ENCODE peak calls at places on chromosome 3, in four cellular contexts. One of them, this sample, is unnamed.

GRCh38 chr3:39433642-39434041 is 27.1 kb downstream of the RPSA start:
- DNase-seq in H1: no peak
- DNase-seq in HepG2: no peak
- DNase-seq in K562: no peak
- DNase-seq in this sample: no peak

GRCh38 chr3:58631742-58632141 is 34.8 kb downstream of the FAM3D start:
- DNase-seq in K562: no peak
- DNase-seq in HepG2: no peak
- DNase-seq in H1: no peak
- DNase-seq in this sample: no peak

GRCh38 chr3:168213920-168214319 is 118.2 kb upstream of the GOLIM4 start:
- DNase-seq in H1: no peak
- DNase-seq in K562: no peak
- DNase-seq in HepG2: no peak
- DNase-seq in this sample: no peak

GRCh38 chr3:20683912-20684311 is 497.9 kb upstream of the SGO1 start:
- DNase-seq in K562: no peak
- DNase-seq in H1: no peak
- DNase-seq in HepG2: no peak
- DNase-seq in this sample: no peak

GRCh38 chr3:120072867-120073525 is 21.3 kb downstream of the GSK3B start:
- DNase-seq in H1: no peak
- DNase-seq in HepG2: no peak
- DNase-seq in K562: no peak
- DNase-seq in this sample: no peak

GRCh38 chr3:176633511-176633910 is 563.8 kb downstream of the TBL1XR1 start:
- DNase-seq in K562: peak
- DNase-seq in H1: no peak
- DNase-seq in HepG2: no peak
- DNase-seq in this sample: no peak

GRCh38 chr3:12658593-12659058 is 5.3 kb downstream of the RAF1 start:
- DNase-seq in K562: no peak
- DNase-seq in HepG2: no peak
- DNase-seq in H1: no peak
- DNase-seq in this sample: no peak

GRCh38 chr3:119580148-119580760 is 962 bp downstream of the ADPRH start:
- DNase-seq in K562: no peak
- DNase-seq in H1: no peak
- DNase-seq in HepG2: no peak
- DNase-seq in this sample: no peak

GRCh38 chr3:183579967-183580720 is 24.6 kb upstream of the KLHL6 start:
- DNase-seq in HepG2: no peak
- DNase-seq in H1: no peak
- DNase-seq in K562: no peak
- DNase-seq in this sample: no peak

GRCh38 chr3:87136066-87136596 is 91.0 kb upstream of the CHMP2B start:
- DNase-seq in K562: no peak
- DNase-seq in H1: no peak
- DNase-seq in HepG2: no peak
- DNase-seq in this sample: no peak

GRCh38 chr3:71254251-71254650 is 329.3 kb downstream of the FOXP1 start:
- DNase-seq in HepG2: peak
- DNase-seq in K562: no peak
- DNase-seq in H1: no peak
- DNase-seq in this sample: no peak

GRCh38 chr3:194327414-194328079 is 23.6 kb downstream of the CPN2 start:
- DNase-seq in K562: no peak
- DNase-seq in HepG2: no peak
- DNase-seq in H1: no peak
- DNase-seq in this sample: peak

GRCh38 chr3:153599685-153600084 is 437.7 kb downstream of the RAP2B start:
- DNase-seq in H1: no peak
- DNase-seq in HepG2: peak
- DNase-seq in K562: no peak
- DNase-seq in this sample: peak

GRCh38 chr3:129665024-129665768 is 58.7 kb upstream of the PLXND1 start:
- DNase-seq in H1: no peak
- DNase-seq in HepG2: peak
- DNase-seq in K562: no peak
- DNase-seq in this sample: no peak

GRCh38 chr3:153221748-153222162 is 59.7 kb downstream of the RAP2B start:
- DNase-seq in HepG2: no peak
- DNase-seq in H1: no peak
- DNase-seq in K562: peak
- DNase-seq in this sample: no peak

GRCh38 chr3:10354373-10355015 is 33.6 kb upstream of the SEC13 start:
- DNase-seq in H1: no peak
- DNase-seq in K562: no peak
- DNase-seq in HepG2: no peak
- DNase-seq in this sample: no peak

GRCh38 chr3:127065561-127066270 is 82.8 kb downstream of the PLXNA1 start:
- DNase-seq in HepG2: no peak
- DNase-seq in K562: no peak
- DNase-seq in H1: no peak
- DNase-seq in this sample: no peak

GRCh38 chr3:77348244-77348855 is 308.5 kb downstream of the ROBO2 start:
- DNase-seq in K562: peak
- DNase-seq in HepG2: peak
- DNase-seq in H1: peak
- DNase-seq in this sample: no peak

GRCh38 chr3:14820156-14820555 is 1.4 kb downstream of the FGD5 start:
- DNase-seq in K562: no peak
- DNase-seq in HepG2: no peak
- DNase-seq in H1: no peak
- DNase-seq in this sample: no peak

GRCh38 chr3:149080011-149080698 is 6.2 kb downstream of the HLTF start:
- DNase-seq in K562: no peak
- DNase-seq in H1: no peak
- DNase-seq in HepG2: no peak
- DNase-seq in this sample: no peak

GRCh38 chr3:174857301-174857700 is 1.8 kb upstream of the NAALADL2 start:
- DNase-seq in HepG2: no peak
- DNase-seq in K562: no peak
- DNase-seq in H1: no peak
- DNase-seq in this sample: no peak

GRCh38 chr3:174859756-174860155 is 622 bp downstream of the NAALADL2 start:
- DNase-seq in H1: no peak
- DNase-seq in HepG2: no peak
- DNase-seq in K562: no peak
- DNase-seq in this sample: no peak

GRCh38 chr3:174858353-174858752 is 781 bp upstream of the NAALADL2 start:
- DNase-seq in HepG2: no peak
- DNase-seq in H1: no peak
- DNase-seq in K562: no peak
- DNase-seq in this sample: no peak

GRCh38 chr3:174862101-174862500 is 3.0 kb downstream of the NAALADL2 start:
- DNase-seq in HepG2: peak
- DNase-seq in H1: peak
- DNase-seq in K562: no peak
- DNase-seq in this sample: peak

DNA sequence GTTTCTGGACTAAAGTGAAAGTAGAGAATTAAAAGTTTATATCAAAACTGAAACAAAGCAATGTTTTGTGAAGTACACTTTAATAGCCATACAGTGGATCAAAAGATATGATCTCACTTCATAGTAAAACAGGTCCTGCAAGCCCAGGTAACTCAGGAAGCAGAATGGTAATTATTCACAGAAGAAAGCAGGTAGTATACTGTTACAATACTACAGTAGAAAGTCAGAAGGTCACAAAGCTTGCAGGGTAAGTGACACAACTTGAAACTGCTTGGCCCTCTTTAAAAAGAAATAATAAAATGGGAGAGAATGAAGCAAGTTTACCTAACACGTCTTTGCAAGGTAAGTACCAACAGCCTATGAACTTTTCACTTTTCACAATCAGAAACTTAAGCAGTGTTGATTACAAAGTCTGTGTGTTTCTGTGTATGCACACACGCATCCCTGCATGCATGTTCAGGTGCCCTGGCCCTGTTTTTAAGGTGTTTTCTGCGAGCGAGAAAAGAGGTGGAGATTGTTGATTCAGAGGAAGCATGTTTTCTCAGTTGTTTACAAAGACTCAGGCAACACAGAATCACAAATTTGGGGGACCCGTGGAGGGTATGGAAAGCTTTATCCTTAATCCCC is at the start of gene NAALADL2:
- DNase-seq in K562: no peak
- DNase-seq in HepG2: no peak
- DNase-seq in H1: no peak
- DNase-seq in this sample: no peak
- TF ChIP-seq FOSL1 in K562: no peak
- TF ChIP-seq FOSL1 in HepG2: no peak
- TF ChIP-seq FOSL1 in H1: no peak
- TF ChIP-seq FOSL1 in this sample: no peak

GRCh38 chr3:67461667-67462142 is 192.7 kb downstream of the SUCLG2 start:
- DNase-seq in HepG2: no peak
- DNase-seq in K562: no peak
- DNase-seq in H1: no peak
- DNase-seq in this sample: no peak
- TF ChIP-seq FOSL1 in HepG2: no peak
- TF ChIP-seq FOSL1 in K562: no peak
- TF ChIP-seq FOSL1 in H1: no peak
- TF ChIP-seq FOSL1 in this sample: no peak

GRCh38 chr3:190064112-190064511 is 56.6 kb downstream of the P3H2 start:
- DNase-seq in H1: no peak
- DNase-seq in K562: no peak
- DNase-seq in HepG2: no peak
- DNase-seq in this sample: peak
- TF ChIP-seq FOSL1 in H1: no peak
- TF ChIP-seq FOSL1 in K562: no peak
- TF ChIP-seq FOSL1 in HepG2: no peak
- TF ChIP-seq FOSL1 in this sample: peak

DNA sequence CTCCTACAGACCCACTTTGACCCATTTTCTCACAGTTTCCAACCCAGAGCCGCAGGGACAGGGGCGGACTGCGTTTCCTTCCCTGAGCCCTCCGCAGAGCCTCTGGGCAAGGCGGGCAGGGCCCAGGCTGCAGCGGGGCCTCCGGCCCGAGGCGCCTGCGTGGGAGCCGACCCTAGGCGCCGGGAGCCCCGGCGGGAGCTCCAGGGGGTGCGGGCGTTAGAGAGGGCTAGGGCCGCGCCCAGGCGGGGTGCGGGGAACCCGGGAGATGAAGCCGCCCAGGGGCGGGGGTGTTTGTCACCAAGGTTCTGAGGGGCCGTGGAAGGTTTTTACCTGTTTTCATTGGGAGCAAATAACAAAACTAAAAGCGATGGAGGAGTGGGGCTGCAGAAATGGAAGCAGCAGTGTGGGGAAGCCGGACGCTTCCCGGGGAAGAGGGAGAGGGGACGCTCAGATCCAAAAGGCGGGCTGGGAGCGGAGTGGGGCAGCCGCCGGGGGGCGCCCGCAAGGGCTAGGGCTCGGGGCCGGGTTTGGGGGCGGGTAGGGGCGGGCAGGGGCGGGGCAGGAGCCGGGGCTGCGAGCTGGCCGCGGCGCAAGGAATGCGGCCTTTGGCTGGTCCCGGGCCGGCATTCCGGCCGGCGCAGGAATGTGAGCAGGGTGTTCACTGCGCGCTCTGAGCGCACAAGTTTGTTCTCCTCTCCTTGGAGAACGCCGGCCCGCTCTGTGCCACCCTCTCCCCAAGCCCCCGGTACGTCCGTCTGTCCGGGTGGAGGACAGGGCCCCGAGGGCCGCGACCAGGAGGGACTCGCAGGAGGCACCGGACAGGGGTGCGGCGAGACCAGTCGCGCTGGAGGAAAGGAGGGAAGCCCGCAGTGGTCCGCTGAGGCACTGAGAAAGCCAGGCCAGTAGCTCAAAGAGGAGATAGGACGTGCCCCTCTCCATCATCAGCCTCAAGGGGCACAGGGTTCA is 61.1 kb downstream of the AMOTL2 start:
- DNase-seq in HepG2: peak
- DNase-seq in K562: peak
- DNase-seq in H1: no peak
- DNase-seq in this sample: no peak
- TF ChIP-seq FOSL1 in HepG2: no peak
- TF ChIP-seq FOSL1 in K562: no peak
- TF ChIP-seq FOSL1 in H1: peak
- TF ChIP-seq FOSL1 in this sample: no peak

DNA sequence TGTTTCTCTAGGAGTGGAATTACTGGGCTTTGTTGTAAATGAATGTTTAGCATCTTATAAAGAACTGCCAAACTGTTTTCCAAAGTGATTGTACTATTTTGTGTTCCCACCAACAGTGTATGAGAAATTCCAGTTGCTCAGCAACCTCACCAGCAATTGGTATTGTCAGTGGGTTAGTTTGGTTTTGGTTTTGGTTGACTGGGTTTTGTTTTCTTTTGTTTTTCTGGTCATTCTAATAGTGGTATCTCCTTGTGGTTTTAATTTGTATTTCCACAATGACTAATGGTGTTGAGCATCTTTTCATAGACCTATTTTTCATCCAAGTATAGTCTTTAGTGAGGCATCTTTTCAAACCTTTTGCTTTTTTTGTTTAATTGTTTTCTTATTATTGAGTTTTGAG is 27.1 kb downstream of the FILIP1L start:
- DNase-seq in HepG2: no peak
- DNase-seq in K562: no peak
- DNase-seq in H1: no peak
- DNase-seq in this sample: no peak
- TF ChIP-seq FOSL1 in HepG2: no peak
- TF ChIP-seq FOSL1 in K562: no peak
- TF ChIP-seq FOSL1 in H1: no peak
- TF ChIP-seq FOSL1 in this sample: no peak

This sample was measured in HCT116.